ENCODE peak calls at places on chromosomes 6 and 20, in four cellular contexts. One of them, this sample, is unnamed.

GRCh38 chr6:123810214-123810613 is 6.5 kb downstream of the NKAIN2 start:
- DNase-seq in H9: no peak
- DNase-seq in H1: no peak
- DNase-seq in mesenchymal stem cell: no peak
- DNase-seq in this sample: no peak

GRCh38 chr6:37492236-37493046 is 7.3 kb downstream of the CCDC167 start:
- DNase-seq in H9: no peak
- DNase-seq in H1: no peak
- DNase-seq in mesenchymal stem cell: no peak
- DNase-seq in this sample: no peak

GRCh38 chr6:144140859-144141258 is 9.5 kb upstream of the STX11 start:
- DNase-seq in H9: no peak
- DNase-seq in H1: no peak
- DNase-seq in mesenchymal stem cell: no peak
- DNase-seq in this sample: no peak

GRCh38 chr6:179340-179950 is 112.8 kb upstream of the DUSP22 start:
- DNase-seq in H9: no peak
- DNase-seq in H1: no peak
- DNase-seq in mesenchymal stem cell: no peak
- DNase-seq in this sample: no peak

GRCh38 chr20:7703436-7703835 is 236.8 kb downstream of the HAO1 start:
- DNase-seq in H9: no peak
- DNase-seq in H1: no peak
- DNase-seq in mesenchymal stem cell: no peak
- DNase-seq in this sample: no peak

GRCh38 chr20:52785678-52786077 is 186.5 kb upstream of the TSHZ2 start:
- DNase-seq in H9: no peak
- DNase-seq in H1: no peak
- DNase-seq in mesenchymal stem cell: peak; percentile 7
- DNase-seq in this sample: no peak

GRCh38 chr6:87397656-87398055 is 10.1 kb upstream of the CFAP206 start:
- DNase-seq in H9: no peak
- DNase-seq in H1: no peak
- DNase-seq in mesenchymal stem cell: no peak
- DNase-seq in this sample: no peak

GRCh38 chr6:129621252-129621651 is 88.7 kb downstream of the ARHGAP18 start:
- DNase-seq in H9: peak; percentile 37
- DNase-seq in H1: peak; percentile 52
- DNase-seq in mesenchymal stem cell: peak; percentile 20
- DNase-seq in this sample: no peak

GRCh38 chr6:3911614-3912336 is 62.6 kb downstream of the FAM50B start:
- DNase-seq in H9: peak; percentile 9
- DNase-seq in H1: peak; percentile 39
- DNase-seq in mesenchymal stem cell: peak; percentile 78
- DNase-seq in this sample: no peak

GRCh38 chr6:21870071-21870729 is 276.6 kb downstream of the SOX4 start:
- DNase-seq in H9: no peak
- DNase-seq in H1: no peak
- DNase-seq in mesenchymal stem cell: no peak
- DNase-seq in this sample: no peak

GRCh38 chr6:89660981-89661380 is 22.4 kb upstream of the LYRM2 start:
- DNase-seq in H9: no peak
- DNase-seq in H1: no peak
- DNase-seq in mesenchymal stem cell: no peak
- DNase-seq in this sample: no peak

GRCh38 chr20:6053776-6054688 is at the start of gene LRRN4:
- DNase-seq in H9: peak; percentile 79
- DNase-seq in H1: peak; percentile 57
- DNase-seq in mesenchymal stem cell: peak; percentile 79
- DNase-seq in this sample: no peak

GRCh38 chr6:112036088-112036637 is 17.7 kb upstream of the CCN6 start:
- DNase-seq in H9: no peak
- DNase-seq in H1: no peak
- DNase-seq in mesenchymal stem cell: no peak
- DNase-seq in this sample: no peak

GRCh38 chr6:24016286-24016685 is 109.7 kb upstream of the NRSN1 start:
- DNase-seq in H9: no peak
- DNase-seq in H1: no peak
- DNase-seq in mesenchymal stem cell: no peak
- DNase-seq in this sample: no peak

GRCh38 chr20:50005378-50006020 is 22.7 kb downstream of the SNAI1 start:
- DNase-seq in H9: no peak
- DNase-seq in H1: no peak
- DNase-seq in mesenchymal stem cell: no peak
- DNase-seq in this sample: no peak

GRCh38 chr20:17787816-17788215 is 88.0 kb downstream of the BANF2 start:
- DNase-seq in H9: no peak
- DNase-seq in H1: no peak
- DNase-seq in mesenchymal stem cell: no peak
- DNase-seq in this sample: no peak

GRCh38 chr6:2111162-2111677 is 134.2 kb downstream of the GMDS start:
- DNase-seq in H9: no peak
- DNase-seq in H1: no peak
- DNase-seq in mesenchymal stem cell: peak; percentile 6
- DNase-seq in this sample: no peak

GRCh38 chr20:6075428-6076219 is 21.8 kb upstream of the LRRN4 start:
- DNase-seq in H9: no peak
- DNase-seq in H1: no peak
- DNase-seq in mesenchymal stem cell: no peak
- DNase-seq in this sample: no peak

GRCh38 chr6:145964948-145965366 is 799 bp upstream of the SHPRH start:
- DNase-seq in H9: no peak
- DNase-seq in H1: no peak
- DNase-seq in mesenchymal stem cell: peak; percentile 3
- DNase-seq in this sample: no peak

GRCh38 chr6:159760602-159761057 is 1.2 kb upstream of the ACAT2 start:
- DNase-seq in H9: peak; percentile 74
- DNase-seq in H1: peak; percentile 52
- DNase-seq in mesenchymal stem cell: peak; percentile 64
- DNase-seq in this sample: peak; percentile 41

GRCh38 chr6:120675886-120676285 is 658.4 kb downstream of the TBC1D32 start:
- DNase-seq in H9: no peak
- DNase-seq in H1: no peak
- DNase-seq in mesenchymal stem cell: no peak
- DNase-seq in this sample: no peak

GRCh38 chr6:89281779-89282246 is 33.3 kb downstream of the GABRR2 start:
- DNase-seq in H9: peak; percentile 82
- DNase-seq in H1: peak; percentile 81
- DNase-seq in mesenchymal stem cell: peak; percentile 22
- DNase-seq in this sample: peak; percentile 20

GRCh38 chr6:85114583-85114939 is 335.3 kb upstream of the NT5E start:
- DNase-seq in H9: no peak
- DNase-seq in H1: no peak
- DNase-seq in mesenchymal stem cell: no peak
- DNase-seq in this sample: no peak

GRCh38 chr6:51568771-51569170 is 518.6 kb downstream of the PKHD1 start:
- DNase-seq in H9: no peak
- DNase-seq in H1: no peak
- DNase-seq in mesenchymal stem cell: no peak
- DNase-seq in this sample: no peak

GRCh38 chr6:30754631-30755030 is 10.3 kb upstream of the IER3 start:
- DNase-seq in H9: no peak
- DNase-seq in H1: no peak
- DNase-seq in mesenchymal stem cell: peak; percentile 21
- DNase-seq in this sample: no peak

GRCh38 chr6:118318648-118319047 is 229.4 kb upstream of the PLN start:
- DNase-seq in H9: no peak
- DNase-seq in H1: no peak
- DNase-seq in mesenchymal stem cell: peak; percentile 42
- DNase-seq in this sample: no peak

GRCh38 chr6:71123051-71123450 is 165.6 kb upstream of the OGFRL1 start:
- DNase-seq in H9: no peak
- DNase-seq in H1: no peak
- DNase-seq in mesenchymal stem cell: peak; percentile 60
- DNase-seq in this sample: no peak

GRCh38 chr6:125001684-125002083 is 39.4 kb downstream of the RNF217 start:
- DNase-seq in H9: no peak
- DNase-seq in H1: no peak
- DNase-seq in mesenchymal stem cell: peak; percentile 50
- DNase-seq in this sample: no peak

GRCh38 chr20:19668406-19668805 is 89.7 kb upstream of the RIN2 start:
- DNase-seq in H9: no peak
- DNase-seq in H1: no peak
- DNase-seq in mesenchymal stem cell: no peak
- DNase-seq in this sample: no peak

GRCh38 chr6:37826188-37826587 is 6.7 kb downstream of the ZFAND3 start:
- DNase-seq in H9: no peak
- DNase-seq in H1: no peak
- DNase-seq in mesenchymal stem cell: peak; percentile 43
- DNase-seq in this sample: no peak

GRCh38 chr6:169589293-169589692 is 112.5 kb downstream of the WDR27 start:
- DNase-seq in H9: no peak
- DNase-seq in H1: no peak
- DNase-seq in mesenchymal stem cell: peak; percentile 3
- DNase-seq in this sample: no peak

GRCh38 chr6:53107091-53107490 is 41.5 kb downstream of the GCM1 start:
- DNase-seq in H9: no peak
- DNase-seq in H1: no peak
- DNase-seq in mesenchymal stem cell: no peak
- DNase-seq in this sample: no peak

GRCh38 chr6:27157461-27158315 is 89.8 kb upstream of the PRSS16 start:
- DNase-seq in H9: peak; percentile 69
- DNase-seq in H1: peak; percentile 77
- DNase-seq in mesenchymal stem cell: peak; percentile 70
- DNase-seq in this sample: no peak

DNA sequence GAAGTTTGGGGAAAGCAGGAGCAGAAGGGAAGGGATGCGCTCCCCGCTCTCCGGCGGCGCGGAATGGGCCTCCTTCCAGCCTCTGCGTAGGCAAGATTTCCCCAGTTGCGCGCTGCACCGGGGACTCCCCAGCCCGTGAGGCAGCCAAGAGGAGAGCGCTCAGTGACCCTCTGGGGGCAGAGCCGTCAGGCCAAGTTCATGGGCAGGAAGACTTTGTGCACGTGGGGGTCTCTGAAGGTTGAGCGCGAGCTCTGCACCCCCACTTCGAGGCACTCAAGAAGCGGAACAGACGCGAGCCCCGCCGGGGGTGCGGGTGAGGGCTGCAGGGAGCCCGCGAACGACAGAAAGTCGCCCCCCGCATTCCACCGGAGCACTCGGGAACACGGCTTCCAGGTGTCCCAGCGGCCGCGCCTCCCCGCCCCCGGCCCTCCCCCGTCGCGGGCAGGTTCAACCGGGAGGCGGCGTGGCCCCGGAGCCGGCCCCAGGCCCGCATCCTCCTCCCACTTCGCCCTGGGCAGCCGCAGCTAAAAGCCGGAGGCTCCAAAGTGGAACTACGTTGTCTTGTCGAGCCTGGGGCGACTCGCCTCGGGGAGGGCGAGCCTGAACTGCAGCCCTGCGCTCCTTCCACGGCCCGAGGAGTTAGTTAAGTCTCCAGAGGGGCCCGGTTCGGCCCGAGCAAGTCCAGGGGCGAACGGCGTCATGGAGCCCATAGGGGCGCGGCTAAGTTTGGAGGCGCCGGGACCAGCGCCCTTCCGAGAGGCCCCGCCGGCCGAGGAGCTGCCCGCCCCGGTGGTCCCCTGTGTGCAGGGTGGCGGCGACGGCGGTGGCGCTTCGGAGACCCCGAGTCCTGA is at the start of gene PPP1R3G:
- DNase-seq in H9: peak; percentile 45
- DNase-seq in H1: peak; percentile 75
- DNase-seq in mesenchymal stem cell: peak; percentile 80
- DNase-seq in this sample: peak; percentile 31
- H2BK12ac ChIP-seq in H9: no peak within 1 kb of the TSS
- H2BK12ac ChIP-seq in H1: peak within 1 kb of the TSS; percentile 60
- H2BK12ac ChIP-seq in mesenchymal stem cell: peak within 1 kb of the TSS; percentile 93
- H2BK12ac ChIP-seq in this sample: peak within 1 kb of the TSS; percentile 16

GRCh38 chr20:41892031-41892430 is 273.9 kb upstream of the CHD6 start:
- DNase-seq in H9: no peak
- DNase-seq in H1: no peak
- DNase-seq in mesenchymal stem cell: no peak
- DNase-seq in this sample: no peak
- H3K9me3 ChIP-seq in H9: no peaks in the 10 kb centered on the region
- H3K9me3 ChIP-seq in H1: no peaks in the 10 kb centered on the region
- H3K9me3 ChIP-seq in mesenchymal stem cell: no peaks in the 10 kb centered on the region
- H3K9me3 ChIP-seq in this sample: no peaks in the 10 kb centered on the region

DNA sequence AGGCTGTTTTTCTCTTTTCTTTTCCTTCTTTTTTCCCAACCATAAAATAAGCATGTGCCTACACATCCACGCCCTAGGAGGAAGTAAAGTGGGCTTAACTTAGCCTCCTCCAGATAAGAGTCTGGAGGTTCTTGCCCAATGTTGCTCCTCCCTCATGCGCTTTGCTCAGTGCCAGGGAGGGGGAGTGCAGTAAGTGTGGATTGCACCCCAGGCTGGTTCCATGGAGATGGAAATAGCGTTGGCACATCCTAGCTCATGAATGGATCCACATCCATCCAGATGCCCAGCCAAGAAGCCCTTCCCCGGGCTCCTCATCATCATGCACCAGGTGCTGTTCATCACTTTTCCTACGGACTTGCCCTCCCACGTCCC is 58.2 kb downstream of the NEDD9 start:
- DNase-seq in H9: no peak
- DNase-seq in H1: no peak
- DNase-seq in mesenchymal stem cell: no peak
- DNase-seq in this sample: no peak
- H2BK12ac ChIP-seq in H9: no peak overlapping the region
- H2BK12ac ChIP-seq in H1: peak overlapping the region; percentile 84
- H2BK12ac ChIP-seq in mesenchymal stem cell: peak overlapping the region; percentile 37
- H2BK12ac ChIP-seq in this sample: no peak overlapping the region

DNA sequence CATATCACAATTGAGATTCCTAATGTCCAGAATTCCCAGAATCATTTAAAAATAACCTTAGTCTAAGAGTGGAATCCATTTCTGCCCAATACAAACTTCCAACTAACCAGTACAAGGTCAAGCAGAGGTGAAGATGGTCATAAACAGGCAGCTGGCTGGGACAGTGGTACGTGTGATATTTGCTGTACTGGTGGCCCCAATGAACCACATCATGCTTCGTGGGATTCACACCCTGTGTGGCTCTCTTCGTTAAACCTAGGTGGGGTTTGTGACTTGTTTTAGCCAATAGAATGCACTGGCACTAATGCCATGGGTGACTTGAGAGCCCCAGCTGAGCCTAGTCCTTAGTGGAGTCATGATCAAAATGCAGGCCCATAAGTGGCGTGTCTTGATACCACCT is 286.6 kb downstream of the KIF16B start:
- DNase-seq in H9: no peak
- DNase-seq in H1: no peak
- DNase-seq in mesenchymal stem cell: no peak
- DNase-seq in this sample: no peak
- H3K9me3 ChIP-seq in H9: no peaks in the 10 kb centered on the region
- H3K9me3 ChIP-seq in H1: no peaks in the 10 kb centered on the region
- H3K9me3 ChIP-seq in mesenchymal stem cell: no peaks in the 10 kb centered on the region
- H3K9me3 ChIP-seq in this sample: peaks cover 12% of the 10 kb centered on the region

This sample was measured in neuronal stem cell.